ENCODE peak calls at places on chromosomes 11 and 22, in eight cellular contexts. One of them, this sample, is unnamed. For H3K4me1, the result is how much of the 10 kb centered on the place peaks cover.

GRCh38 chr11:131977231-131977630 is 606.8 kb downstream of the NTM start:
- DNase-seq in HepG2: no peak
- DNase-seq in testis: no peak
- DNase-seq in A549: no peak
- DNase-seq in fibroblast of lung: peak
- DNase-seq in IMR-90: peak
- DNase-seq in heart right ventricle: no peak
- DNase-seq in lower lobe of right lung: no peak
- DNase-seq in this sample: no peak

GRCh38 chr11:30326114-30326783 is 3.3 kb downstream of the ARL14EP start:
- DNase-seq in fibroblast of lung: peak
- DNase-seq in IMR-90: peak
- DNase-seq in testis: no peak
- DNase-seq in HepG2: no peak
- DNase-seq in heart right ventricle: no peak
- DNase-seq in lower lobe of right lung: no peak
- DNase-seq in A549: no peak
- DNase-seq in this sample: no peak

GRCh38 chr11:60265373-60266214 is 14.9 kb upstream of the MS4A4A start:
- DNase-seq in heart right ventricle: no peak
- DNase-seq in IMR-90: peak
- DNase-seq in fibroblast of lung: peak
- DNase-seq in testis: peak
- DNase-seq in lower lobe of right lung: no peak
- DNase-seq in A549: peak
- DNase-seq in HepG2: peak
- DNase-seq in this sample: no peak

GRCh38 chr11:13963949-13964770 is 1.6 kb downstream of the SPON1 start:
- DNase-seq in lower lobe of right lung: peak
- DNase-seq in heart right ventricle: peak
- DNase-seq in testis: no peak
- DNase-seq in IMR-90: no peak
- DNase-seq in fibroblast of lung: no peak
- DNase-seq in HepG2: no peak
- DNase-seq in A549: no peak
- DNase-seq in this sample: no peak

GRCh38 chr11:114233755-114234154 is 62.4 kb upstream of the NNMT start:
- DNase-seq in fibroblast of lung: no peak
- DNase-seq in lower lobe of right lung: no peak
- DNase-seq in testis: no peak
- DNase-seq in heart right ventricle: no peak
- DNase-seq in HepG2: no peak
- DNase-seq in IMR-90: peak
- DNase-seq in A549: no peak
- DNase-seq in this sample: no peak

GRCh38 chr11:47271961-47272661 is 2.2 kb downstream of the MADD start:
- DNase-seq in lower lobe of right lung: no peak
- DNase-seq in testis: no peak
- DNase-seq in A549: no peak
- DNase-seq in IMR-90: no peak
- DNase-seq in fibroblast of lung: no peak
- DNase-seq in HepG2: no peak
- DNase-seq in heart right ventricle: no peak
- DNase-seq in this sample: peak

GRCh38 chr11:32113200-32113599 is 22.3 kb downstream of the RCN1 start:
- DNase-seq in HepG2: no peak
- DNase-seq in testis: peak
- DNase-seq in fibroblast of lung: no peak
- DNase-seq in A549: no peak
- DNase-seq in lower lobe of right lung: no peak
- DNase-seq in IMR-90: no peak
- DNase-seq in heart right ventricle: no peak
- DNase-seq in this sample: no peak

GRCh38 chr22:24553597-24554315 is 1.2 kb downstream of the GUCD1 start:
- DNase-seq in testis: peak
- DNase-seq in fibroblast of lung: peak
- DNase-seq in lower lobe of right lung: no peak
- DNase-seq in A549: no peak
- DNase-seq in IMR-90: peak
- DNase-seq in HepG2: peak
- DNase-seq in heart right ventricle: peak
- DNase-seq in this sample: no peak

GRCh38 chr11:18789942-18790341 is 1.7 kb downstream of the PTPN5 start:
- DNase-seq in heart right ventricle: no peak
- DNase-seq in lower lobe of right lung: no peak
- DNase-seq in testis: no peak
- DNase-seq in A549: no peak
- DNase-seq in IMR-90: no peak
- DNase-seq in fibroblast of lung: no peak
- DNase-seq in HepG2: no peak
- DNase-seq in this sample: no peak

GRCh38 chr11:18792066-18792591 is 531 bp upstream of the PTPN5 start:
- DNase-seq in fibroblast of lung: peak
- DNase-seq in heart right ventricle: no peak
- DNase-seq in IMR-90: no peak
- DNase-seq in A549: peak
- DNase-seq in testis: no peak
- DNase-seq in HepG2: no peak
- DNase-seq in lower lobe of right lung: no peak
- DNase-seq in this sample: no peak

GRCh38 chr11:18791175-18792065 is at the start of gene PTPN5:
- DNase-seq in heart right ventricle: no peak
- DNase-seq in IMR-90: no peak
- DNase-seq in fibroblast of lung: peak
- DNase-seq in A549: peak
- DNase-seq in testis: peak
- DNase-seq in HepG2: no peak
- DNase-seq in lower lobe of right lung: no peak
- DNase-seq in this sample: no peak

GRCh38 chr11:18792827-18793226 is 1.2 kb upstream of the PTPN5 start:
- DNase-seq in heart right ventricle: no peak
- DNase-seq in testis: no peak
- DNase-seq in A549: no peak
- DNase-seq in HepG2: no peak
- DNase-seq in lower lobe of right lung: no peak
- DNase-seq in IMR-90: no peak
- DNase-seq in fibroblast of lung: no peak
- DNase-seq in this sample: no peak

GRCh38 chr11:18790820-18791174 is 801 bp downstream of the PTPN5 start:
- DNase-seq in fibroblast of lung: no peak
- DNase-seq in HepG2: no peak
- DNase-seq in heart right ventricle: no peak
- DNase-seq in testis: no peak
- DNase-seq in lower lobe of right lung: no peak
- DNase-seq in A549: no peak
- DNase-seq in IMR-90: no peak
- DNase-seq in this sample: no peak
- H3K4me3 ChIP-seq in fibroblast of lung: no peak
- H3K4me3 ChIP-seq in HepG2: no peak
- H3K4me3 ChIP-seq in heart right ventricle: peak
- H3K4me3 ChIP-seq in testis: peak
- H3K4me3 ChIP-seq in lower lobe of right lung: peak
- H3K4me3 ChIP-seq in A549: peak
- H3K4me3 ChIP-seq in IMR-90: no peak
- H3K4me3 ChIP-seq in this sample: no peak

GRCh38 chr11:129195682-129196081 is 3.6 kb upstream of the ARHGAP32 start:
- DNase-seq in A549: no peak
- DNase-seq in heart right ventricle: no peak
- DNase-seq in HepG2: no peak
- DNase-seq in fibroblast of lung: no peak
- DNase-seq in lower lobe of right lung: no peak
- DNase-seq in testis: no peak
- DNase-seq in IMR-90: no peak
- DNase-seq in this sample: no peak

GRCh38 chr11:129190087-129190486 is 2.0 kb downstream of the ARHGAP32 start:
- DNase-seq in HepG2: no peak
- DNase-seq in lower lobe of right lung: no peak
- DNase-seq in heart right ventricle: no peak
- DNase-seq in IMR-90: no peak
- DNase-seq in fibroblast of lung: no peak
- DNase-seq in A549: peak
- DNase-seq in testis: no peak
- DNase-seq in this sample: no peak

GRCh38 chr11:129189646-129190045 is 2.5 kb downstream of the ARHGAP32 start:
- DNase-seq in testis: no peak
- DNase-seq in fibroblast of lung: no peak
- DNase-seq in HepG2: no peak
- DNase-seq in lower lobe of right lung: no peak
- DNase-seq in IMR-90: no peak
- DNase-seq in heart right ventricle: no peak
- DNase-seq in A549: peak
- DNase-seq in this sample: no peak

GRCh38 chr11:129191649-129192048 is 476 bp downstream of the ARHGAP32 start:
- DNase-seq in HepG2: no peak
- DNase-seq in lower lobe of right lung: no peak
- DNase-seq in IMR-90: no peak
- DNase-seq in A549: no peak
- DNase-seq in fibroblast of lung: no peak
- DNase-seq in heart right ventricle: no peak
- DNase-seq in testis: no peak
- DNase-seq in this sample: no peak

GRCh38 chr11:129192150-129192549 is at the start of gene ARHGAP32:
- DNase-seq in HepG2: no peak
- DNase-seq in fibroblast of lung: no peak
- DNase-seq in heart right ventricle: no peak
- DNase-seq in testis: no peak
- DNase-seq in IMR-90: no peak
- DNase-seq in lower lobe of right lung: no peak
- DNase-seq in A549: peak
- DNase-seq in this sample: no peak
- TF ChIP-seq CTCF in HepG2: no peak
- TF ChIP-seq CTCF in fibroblast of lung: no peak
- TF ChIP-seq CTCF in heart right ventricle: no peak
- TF ChIP-seq CTCF in testis: no peak
- TF ChIP-seq CTCF in IMR-90: no peak
- TF ChIP-seq CTCF in lower lobe of right lung: no peak
- TF ChIP-seq CTCF in A549: no peak
- TF ChIP-seq CTCF in this sample: no peak

GRCh38 chr11:75344186-75344585 is 7.3 kb downstream of the ARRB1 start:
- DNase-seq in fibroblast of lung: no peak
- DNase-seq in A549: no peak
- DNase-seq in lower lobe of right lung: no peak
- DNase-seq in testis: no peak
- DNase-seq in heart right ventricle: no peak
- DNase-seq in IMR-90: no peak
- DNase-seq in HepG2: no peak
- DNase-seq in this sample: no peak

GRCh38 chr11:75339685-75340409 is 11.6 kb downstream of the ARRB1 start:
- DNase-seq in HepG2: no peak
- DNase-seq in fibroblast of lung: no peak
- DNase-seq in A549: peak
- DNase-seq in testis: no peak
- DNase-seq in lower lobe of right lung: no peak
- DNase-seq in IMR-90: no peak
- DNase-seq in heart right ventricle: peak
- DNase-seq in this sample: peak

GRCh38 chr11:75341583-75341982 is 9.9 kb downstream of the ARRB1 start:
- DNase-seq in testis: no peak
- DNase-seq in IMR-90: no peak
- DNase-seq in HepG2: no peak
- DNase-seq in A549: no peak
- DNase-seq in heart right ventricle: no peak
- DNase-seq in fibroblast of lung: no peak
- DNase-seq in lower lobe of right lung: no peak
- DNase-seq in this sample: no peak

GRCh38 chr11:75342966-75343870 is 8.2 kb downstream of the ARRB1 start:
- DNase-seq in A549: peak
- DNase-seq in lower lobe of right lung: peak
- DNase-seq in heart right ventricle: no peak
- DNase-seq in HepG2: peak
- DNase-seq in IMR-90: peak
- DNase-seq in fibroblast of lung: no peak
- DNase-seq in testis: no peak
- DNase-seq in this sample: peak

DNA sequence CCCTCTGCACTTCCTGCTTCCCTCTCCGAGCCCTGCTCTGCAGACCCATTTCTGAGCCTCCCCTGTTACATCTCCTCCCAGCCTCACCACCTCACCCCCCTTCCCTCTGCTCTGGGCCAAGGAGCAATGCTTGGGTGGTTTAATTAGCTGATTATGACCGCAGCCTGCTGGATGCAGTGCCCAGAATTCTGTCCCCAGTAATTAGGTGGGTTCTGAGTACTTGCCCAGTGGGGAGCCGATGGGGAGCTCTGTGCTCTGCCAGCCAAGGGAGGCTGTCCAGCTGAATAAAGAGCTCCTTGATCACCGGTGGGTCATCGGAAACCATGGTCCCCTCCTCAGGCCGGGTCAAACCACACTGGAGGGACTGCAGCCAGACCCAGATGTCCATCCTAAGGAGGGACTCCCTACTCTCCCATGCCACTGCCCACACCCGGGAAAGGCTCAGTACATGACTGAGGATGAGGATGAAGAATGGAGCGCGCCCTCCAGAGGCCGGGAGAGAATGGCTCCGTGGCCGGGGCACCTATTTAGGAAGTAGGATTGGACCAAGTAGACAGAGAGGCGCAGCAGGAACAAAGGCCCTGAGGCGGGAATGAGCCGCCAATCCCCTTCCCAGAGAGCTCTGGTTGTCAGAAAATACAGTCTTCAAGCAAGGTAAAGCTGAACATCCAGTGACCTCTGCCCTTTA is 9.1 kb downstream of the ARRB1 start:
- DNase-seq in fibroblast of lung: no peak
- DNase-seq in lower lobe of right lung: no peak
- DNase-seq in HepG2: no peak
- DNase-seq in IMR-90: no peak
- DNase-seq in testis: no peak
- DNase-seq in A549: no peak
- DNase-seq in heart right ventricle: no peak
- DNase-seq in this sample: no peak
- H3K4me1 ChIP-seq in fibroblast of lung: half or more
- H3K4me1 ChIP-seq in lower lobe of right lung: half or more
- H3K4me1 ChIP-seq in HepG2: half or more
- H3K4me1 ChIP-seq in IMR-90: half or more
- H3K4me1 ChIP-seq in testis: half or more
- H3K4me1 ChIP-seq in A549: half or more
- H3K4me1 ChIP-seq in heart right ventricle: half or more
- H3K4me1 ChIP-seq in this sample: half or more

DNA sequence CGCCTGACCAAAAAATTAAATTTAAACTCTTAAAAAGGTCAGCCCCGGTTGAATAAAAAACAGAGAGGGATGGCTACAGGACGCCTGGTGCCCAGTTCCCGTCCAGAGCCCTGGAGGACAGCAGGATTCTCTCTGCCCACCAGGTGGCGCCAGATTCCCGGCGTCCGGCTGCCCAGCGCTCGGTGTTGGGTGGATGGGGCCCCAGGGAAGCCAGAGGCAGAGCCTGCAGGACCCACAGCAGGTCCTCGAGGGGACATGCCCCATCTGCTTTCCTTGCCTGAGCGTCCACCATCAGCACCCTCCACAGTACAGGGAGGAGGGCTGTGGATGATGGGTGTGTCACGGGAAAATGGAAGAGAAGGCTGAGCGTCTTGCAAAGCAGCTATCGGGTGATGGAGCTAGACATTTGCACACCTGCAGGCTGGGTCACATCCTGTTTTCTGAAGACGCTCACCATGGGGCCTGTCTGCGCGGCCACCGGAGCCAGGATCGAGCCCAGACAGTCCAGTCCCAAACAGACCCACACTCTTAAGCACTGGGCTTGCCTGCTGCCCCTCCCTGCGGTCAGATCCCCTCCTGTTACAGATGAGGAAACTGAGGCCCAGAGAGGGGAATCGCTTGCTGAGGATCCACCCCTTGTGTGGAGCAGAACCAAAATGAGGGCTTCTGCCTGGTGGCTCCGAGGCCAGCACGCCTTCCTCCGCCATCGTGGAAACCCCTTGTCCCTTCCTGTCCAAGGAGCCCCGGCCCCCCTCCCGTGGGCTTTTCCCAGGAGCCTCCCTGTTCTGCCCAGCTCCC is 18.5 kb upstream of the CBX7 start:
- DNase-seq in fibroblast of lung: peak
- DNase-seq in A549: peak
- DNase-seq in lower lobe of right lung: peak
- DNase-seq in heart right ventricle: peak
- DNase-seq in IMR-90: peak
- DNase-seq in HepG2: peak
- DNase-seq in testis: peak
- DNase-seq in this sample: peak
- H3K4me3 ChIP-seq in fibroblast of lung: no peak
- H3K4me3 ChIP-seq in A549: no peak
- H3K4me3 ChIP-seq in lower lobe of right lung: peak
- H3K4me3 ChIP-seq in heart right ventricle: no peak
- H3K4me3 ChIP-seq in IMR-90: no peak
- H3K4me3 ChIP-seq in HepG2: no peak
- H3K4me3 ChIP-seq in testis: no peak
- H3K4me3 ChIP-seq in this sample: no peak